ENCODE peak calls at places on chromosomes 11 and 22, in nine cellular contexts. Z is tibial artery, P is DND-41, O is stomach, U is HCT116, X is fibroblast of lung, R is IMR-90, L is right lobe of liver, E is cardiac muscle cell. G is an unnamed sample.

GRCh38 chr11:110077866-110078325 is 15.3 kb upstream of the ZC3H12C start:
- DNase-seq in Z (no peak), P (no peak), O (no peak), U (no peak), X (peak; percentile 71), R (peak; percentile 78), L (no peak), E (peak; percentile 53), G (no peak)

GRCh38 chr11:36622431-36623136 is 24.5 kb upstream of the RAG2 start:
- DNase-seq in Z (no peak), P (peak; percentile 78), O (no peak), U (peak; percentile 12), X (peak; percentile 60), R (peak; percentile 36), L (no peak), E (peak; percentile 49), G (peak; percentile 0)

GRCh38 chr11:30206249-30206996 is 24.4 kb upstream of the FSHB start:
- DNase-seq in Z (no peak), P (no peak), O (no peak), U (no peak), X (no peak), R (no peak), L (no peak), E (no peak), G (no peak)

GRCh38 chr22:40588726-40589125 is 47.8 kb downstream of the MRTFA start:
- DNase-seq in Z (no peak), P (no peak), O (no peak), U (no peak), X (no peak), R (peak; percentile 70), L (no peak), E (peak; percentile 85), G (no peak)

GRCh38 chr22:36569999-36570398 is 41.0 kb upstream of the EIF3D start:
- DNase-seq in Z (no peak), P (no peak), O (no peak), U (peak; percentile 33), X (peak; percentile 39), R (peak; percentile 27), L (no peak), E (peak; percentile 48), G (no peak)

GRCh38 chr11:821513-822371 is 3.0 kb downstream of the PNPLA2 start:
- DNase-seq in Z (peak; percentile 65), P (no peak), O (no peak), U (no peak), X (no peak), R (no peak), L (no peak), E (no peak), G (no peak)

GRCh38 chr11:69308531-69308930 is 14.6 kb downstream of the MYEOV start:
- DNase-seq in Z (no peak), P (no peak), O (no peak), U (no peak), X (no peak), R (no peak), L (no peak), E (no peak), G (no peak)

GRCh38 chr22:30694171-30694637 is 470 bp upstream of the OSBP2 start:
- DNase-seq in Z (no peak), P (no peak), O (peak; percentile 76), U (peak; percentile 29), X (peak; percentile 21), R (peak; percentile 35), L (peak; percentile 80), E (peak; percentile 14), G (peak; percentile 2)

GRCh38 chr11:132056689-132057088 is 686.3 kb downstream of the NTM start:
- DNase-seq in Z (no peak), P (peak; percentile 7), O (no peak), U (no peak), X (peak; percentile 96), R (peak; percentile 95), L (no peak), E (peak; percentile 81), G (peak; percentile 45)

GRCh38 chr11:17328856-17329490 is 22.6 kb upstream of the NCR3LG1 start:
- DNase-seq in Z (no peak), P (no peak), O (peak; percentile 46), U (no peak), X (no peak), R (no peak), L (no peak), E (no peak), G (no peak)

GRCh38 chr11:19326499-19326898 is 85.8 kb upstream of the E2F8 start:
- DNase-seq in Z (no peak), P (no peak), O (no peak), U (no peak), X (peak; percentile 4), R (peak; percentile 29), L (no peak), E (peak; percentile 58), G (no peak)

GRCh38 chr22:20174785-20175596 is 24.1 kb upstream of the CCDC188 start:
- DNase-seq in Z (no peak), P (no peak), O (no peak), U (no peak), X (peak; percentile 15), R (peak; percentile 9), L (no peak), E (peak; percentile 13), G (no peak)

GRCh38 chr11:105177658-105178057 is 38.1 kb upstream of the CARD18 start:
- DNase-seq in Z (no peak), P (no peak), O (no peak), U (no peak), X (peak; percentile 89), R (peak; percentile 92), L (no peak), E (peak; percentile 86), G (peak; percentile 63)

GRCh38 chr11:27456140-27456801 is 16.3 kb downstream of the LGR4 start:
- DNase-seq in Z (no peak), P (no peak), O (no peak), U (no peak), X (peak; percentile 71), R (peak; percentile 50), L (no peak), E (peak; percentile 37), G (no peak)

GRCh38 chr22:17891427-17892167 is 117.3 kb upstream of the BID start:
- DNase-seq in Z (no peak), P (no peak), O (no peak), U (no peak), X (no peak), R (no peak), L (peak; percentile 78), E (no peak), G (no peak)

GRCh38 chr11:91421586-91421985 is 803.0 kb upstream of the FAT3 start:
- DNase-seq in Z (no peak), P (no peak), O (no peak), U (no peak), X (no peak), R (no peak), L (no peak), E (no peak), G (no peak)

GRCh38 chr11:103007521-103007920 is 52.0 kb upstream of the MMP13 start:
- DNase-seq in Z (no peak), P (no peak), O (no peak), U (no peak), X (peak; percentile 73), R (peak; percentile 55), L (no peak), E (no peak), G (no peak)

GRCh38 chr11:92841719-92842118 is 127.7 kb upstream of the MTNR1B start:
- DNase-seq in Z (no peak), P (no peak), O (no peak), U (no peak), X (peak; percentile 43), R (peak; percentile 6), L (no peak), E (no peak), G (no peak)

GRCh38 chr11:99489561-99489960 is 468.8 kb downstream of the CNTN5 start:
- DNase-seq in Z (no peak), P (no peak), O (no peak), U (no peak), X (no peak), R (peak; percentile 4), L (no peak), E (peak; percentile 60), G (no peak)

GRCh38 chr11:58004664-58005063 is 19.0 kb upstream of the OR9Q1 start:
- DNase-seq in Z (no peak), P (no peak), O (no peak), U (no peak), X (no peak), R (no peak), L (no peak), E (peak; percentile 32), G (no peak)

GRCh38 chr11:107711861-107712260 is at the start of gene SLN:
- DNase-seq in Z (no peak), P (no peak), O (no peak), U (no peak), X (no peak), R (no peak), L (no peak), E (no peak), G (no peak)

GRCh38 chr11:54946429-54946828 is 239.8 kb downstream of the OR4A5 start:
- DNase-seq in Z (no peak), P (no peak), O (no peak), U (no peak), X (no peak), R (no peak), L (no peak), E (no peak), G (no peak)

GRCh38 chr11:54944211-54944610 is 237.6 kb downstream of the OR4A5 start:
- DNase-seq in Z (no peak), P (no peak), O (no peak), U (no peak), X (no peak), R (no peak), L (no peak), E (no peak), G (no peak)
- H3K9me3 ChIP-seq in Z (no peaks in the 10 kb centered on the region), P (peaks cover 15% of the 10 kb centered on the region), O (peaks cover 80% of the 10 kb centered on the region), U (peaks cover 22% of the 10 kb centered on the region), X (no peaks in the 10 kb centered on the region), R (peaks cover 2% of the 10 kb centered on the region), L (no peaks in the 10 kb centered on the region), E (no peaks in the 10 kb centered on the region), G (peaks cover 7% of the 10 kb centered on the region)

GRCh38 chr22:44357296-44357961 is 44.7 kb upstream of the SHISAL1 start:
- DNase-seq in Z (no peak), P (no peak), O (no peak), U (no peak), X (no peak), R (no peak), L (peak; percentile 31), E (no peak), G (no peak)
- TF ChIP-seq CTCF in Z (no peak), P (no peak), O (no peak), U (no peak), X (no peak), R (peak; percentile 22), L (no peak), E (peak; percentile 32), G (peak; percentile 20)

GRCh38 chr11:131056036-131056435 is 139.8 kb upstream of the SNX19 start:
- DNase-seq in Z (no peak), P (no peak), O (no peak), U (no peak), X (no peak), R (no peak), L (no peak), E (no peak), G (no peak)
- H3K27ac ChIP-seq in Z (no peak overlapping the region), P (no peak overlapping the region), O (no peak overlapping the region), U (no peak overlapping the region), X (no peak overlapping the region), R (no peak overlapping the region), L (no peak overlapping the region), E (no peak overlapping the region), G (no peak overlapping the region)

DNA sequence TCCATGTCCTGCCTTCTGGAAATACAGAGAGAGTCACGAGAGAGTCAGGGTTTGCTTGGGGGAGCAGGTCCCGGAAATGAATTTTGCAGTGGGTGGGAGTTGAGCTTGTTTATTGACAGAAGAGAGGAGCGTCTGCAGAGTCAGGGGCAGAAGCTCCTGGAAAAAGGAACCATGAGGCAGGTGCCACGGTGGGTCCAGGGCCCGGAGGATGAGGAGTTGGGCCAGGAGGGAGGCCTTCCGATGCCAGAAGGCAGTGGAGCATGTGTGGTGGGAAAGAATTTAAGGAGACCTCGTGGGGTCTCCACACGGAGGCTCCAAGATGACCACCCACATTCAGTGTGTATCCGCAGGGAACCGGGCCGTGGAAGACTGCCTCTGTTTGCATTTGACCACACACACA is 461.2 kb downstream of the BRD1 start:
- DNase-seq in Z (no peak), P (no peak), O (peak; percentile 13), U (no peak), X (no peak), R (no peak), L (no peak), E (no peak), G (no peak)
- H3K9me3 ChIP-seq in Z (no peaks in the 10 kb centered on the region), P (no peaks in the 10 kb centered on the region), O (no peaks in the 10 kb centered on the region), U (no peaks in the 10 kb centered on the region), X (no peaks in the 10 kb centered on the region), R (peaks cover 67% of the 10 kb centered on the region), L (no peaks in the 10 kb centered on the region), E (no peaks in the 10 kb centered on the region), G (peaks cover 88% of the 10 kb centered on the region)

G was measured in AG04450.